ENCODE peak calls at places on chromosomes 6 and 20, in five cellular contexts. F is PC-9; E is CD8-positive, alpha-beta T cell; P is astrocyte; Q is fibroblast of mammary gland. C is an unnamed sample.

GRCh38 chr6:43623880-43624785 is 4.9 kb downstream of the GTPBP2 start:
- DNase-seq in F (no peak), E (no peak), P (no peak), Q (no peak), C (no peak)

GRCh38 chr6:4460595-4461475 is 315.4 kb upstream of the CDYL start:
- DNase-seq in F (no peak), E (no peak), P (peak), Q (peak), C (no peak)

GRCh38 chr6:113809818-113810217 is 47.3 kb upstream of the MARCKS start:
- DNase-seq in F (no peak), E (no peak), P (no peak), Q (no peak), C (no peak)

GRCh38 chr20:38203337-38204003 is 38.4 kb upstream of the TGM2 start:
- DNase-seq in F (no peak), E (no peak), P (no peak), Q (no peak), C (no peak)

GRCh38 chr6:88165877-88166492 is at the start of gene CNR1:
- DNase-seq in F (no peak), E (no peak), P (peak), Q (peak), C (no peak)

GRCh38 chr20:62953167-62953838 is 794 bp downstream of the SLC17A9 start:
- DNase-seq in F (no peak), E (no peak), P (no peak), Q (no peak), C (no peak)

GRCh38 chr6:91087864-91088263 is 501.0 kb upstream of the MAP3K7 start:
- DNase-seq in F (no peak), E (no peak), P (no peak), Q (no peak), C (no peak)

GRCh38 chr6:96124778-96125177 is 109.0 kb downstream of the FUT9 start:
- DNase-seq in F (no peak), E (no peak), P (peak), Q (no peak), C (peak)

GRCh38 chr6:166395778-166396177 is 13.0 kb upstream of the MPC1 start:
- DNase-seq in F (no peak), E (no peak), P (no peak), Q (no peak), C (no peak)

GRCh38 chr20:57498425-57499400 is 26.2 kb downstream of the CTCFL start:
- DNase-seq in F (no peak), E (peak), P (no peak), Q (no peak), C (no peak)

GRCh38 chr20:24584538-24585356 is 115.3 kb downstream of the SYNDIG1 start:
- DNase-seq in F (no peak), E (no peak), P (peak), Q (peak), C (peak)

GRCh38 chr6:17417817-17418216 is 24.4 kb downstream of the CAP2 start:
- DNase-seq in F (peak), E (no peak), P (peak), Q (peak), C (peak)
- H3K4me3 ChIP-seq in F (no peak), E (no peak), P (peak), Q (no peak), C (no peak)

DNA sequence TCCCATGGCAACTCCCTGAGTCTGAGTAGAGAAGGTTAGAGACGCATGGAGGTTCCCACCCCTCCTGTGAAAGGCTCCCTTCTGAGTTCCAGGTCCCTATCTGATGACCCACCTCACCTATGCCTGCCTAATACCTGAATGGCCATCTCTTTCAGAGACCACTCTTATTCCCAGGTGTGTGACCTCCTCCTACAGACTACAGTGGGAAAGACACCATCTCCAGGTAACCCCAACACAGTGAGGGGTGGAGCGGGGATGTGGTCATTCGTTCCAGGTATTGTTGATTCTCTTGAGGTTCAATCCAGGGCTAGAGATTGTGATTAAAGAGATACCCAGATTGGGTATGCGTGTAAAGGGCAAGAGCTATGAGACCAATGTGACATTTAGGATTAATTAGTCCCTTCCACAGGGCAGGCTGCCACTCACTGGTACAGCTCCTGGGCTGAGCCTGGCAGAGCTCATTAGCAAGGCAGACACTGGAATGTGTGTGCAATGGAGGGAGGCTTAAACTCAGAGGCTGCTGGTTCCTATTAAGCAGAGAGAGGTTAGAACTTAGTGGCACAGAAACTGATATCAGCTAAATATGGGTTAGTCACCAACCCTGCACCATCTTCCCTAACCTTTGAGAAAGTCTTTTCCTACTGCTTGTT is 46.5 kb upstream of the IER3 start:
- DNase-seq in F (no peak), E (no peak), P (no peak), Q (no peak), C (no peak)
- TF ChIP-seq CTCF in F (no peak), E (no peak), P (no peak), Q (no peak), C (no peak)

GRCh38 chr6:137490961-137491360 is 3.2 kb downstream of the OLIG3 start:
- DNase-seq in F (no peak), E (no peak), P (no peak), Q (no peak), C (no peak)

GRCh38 chr6:137488736-137489409 is 5.3 kb downstream of the OLIG3 start:
- DNase-seq in F (no peak), E (no peak), P (no peak), Q (no peak), C (no peak)

GRCh38 chr6:137490506-137490905 is 3.7 kb downstream of the OLIG3 start:
- DNase-seq in F (no peak), E (no peak), P (no peak), Q (no peak), C (no peak)

GRCh38 chr6:137487947-137488735 is 6.1 kb downstream of the OLIG3 start:
- DNase-seq in F (no peak), E (no peak), P (no peak), Q (no peak), C (no peak)

GRCh38 chr6:137489410-137490371 is 4.5 kb downstream of the OLIG3 start:
- DNase-seq in F (no peak), E (no peak), P (no peak), Q (no peak), C (no peak)
- H3K4me3 ChIP-seq in F (no peak), E (no peak), P (no peak), Q (no peak), C (no peak)

GRCh38 chr6:34650823-34651222 is 45.7 kb downstream of the ILRUN start:
- DNase-seq in F (no peak), E (no peak), P (no peak), Q (no peak), C (no peak)
- TF ChIP-seq CTCF in F (no peak), E (no peak), P (no peak), Q (no peak), C (no peak)

GRCh38 chr20:23047001-23047737 is 2.3 kb downstream of the THBD start:
- DNase-seq in F (peak), E (no peak), P (no peak), Q (no peak), C (no peak)
- H3K4me3 ChIP-seq in F (peak), E (no peak), P (peak), Q (no peak), C (no peak)

GRCh38 chr6:134065706-134066105 is 13.3 kb upstream of the SLC2A12 start:
- DNase-seq in F (no peak), E (no peak), P (no peak), Q (peak), C (no peak)
- TF ChIP-seq CTCF in F (peak), E (peak), P (peak), Q (peak), C (peak)

DNA sequence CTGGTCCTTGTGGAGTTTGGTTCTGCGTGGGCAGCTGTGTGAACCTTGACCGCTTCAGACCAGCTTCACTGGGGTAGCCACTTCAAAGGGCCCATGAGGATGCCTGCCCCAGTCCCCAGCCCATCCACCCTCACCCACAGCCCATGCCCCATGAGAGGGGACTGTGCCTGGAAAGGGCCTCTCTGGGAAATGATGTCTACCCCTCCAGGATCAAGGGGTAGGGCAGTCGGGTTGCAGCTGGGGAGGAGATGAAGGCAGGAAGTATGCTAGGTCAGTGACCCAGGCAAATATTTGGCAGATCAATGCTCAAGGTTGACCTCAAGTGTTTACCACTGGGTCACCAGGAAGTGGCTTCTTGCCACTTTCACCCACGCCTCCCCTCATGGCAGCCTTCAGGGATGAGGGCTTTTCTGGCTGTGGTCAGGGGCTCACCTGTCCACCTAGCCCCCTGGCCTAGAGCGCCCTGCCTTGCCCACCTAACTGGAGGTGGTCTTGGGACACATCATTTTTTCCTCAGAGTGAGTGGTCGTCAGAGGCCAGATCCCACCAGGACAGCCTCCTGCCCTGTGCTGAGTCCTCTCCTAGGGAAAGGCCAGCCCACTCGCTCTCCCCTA is 109.5 kb downstream of the SNX5 start:
- DNase-seq in F (no peak), E (no peak), P (no peak), Q (no peak), C (no peak)
- H3K4me3 ChIP-seq in F (no peak), E (no peak), P (no peak), Q (no peak), C (no peak)